ENCODE peak calls at places on chromosomes 13 and 19, in five cellular contexts. P is CD8-positive, alpha-beta memory T cell; Z is pancreas; W is K562; J is aorta. G is an unnamed sample.

GRCh38 chr13:80783926-80784325 is 443.0 kb upstream of the SPRY2 start:
- DNase-seq in J (no peak), Z (no peak), P (no peak), W (no peak), G (no peak)

GRCh38 chr13:37144661-37145060 is 39.2 kb upstream of the CSNK1A1L start:
- DNase-seq in Z (no peak), J (no peak), W (no peak), P (no peak), G (no peak)

GRCh38 chr19:51097166-51097736 is 11.0 kb downstream of the CTU1 start:
- DNase-seq in W (peak; percentile 74), P (peak; percentile 42), Z (peak; percentile 86), J (peak; percentile 91), G (peak; percentile 63)

GRCh38 chr19:12880551-12881171 is 588 bp downstream of the DNASE2 start:
- DNase-seq in Z (peak; percentile 64), J (peak; percentile 82), P (no peak), W (no peak), G (no peak)

GRCh38 chr19:45713141-45713540 is 17.6 kb downstream of the FBXO46 start:
- DNase-seq in J (no peak), P (no peak), Z (no peak), W (no peak), G (no peak)

GRCh38 chr13:29522044-29522685 is 73.3 kb downstream of the SLC7A1 start:
- DNase-seq in W (no peak), P (no peak), J (no peak), Z (no peak), G (no peak)

GRCh38 chr13:95115525-95115924 is 185.7 kb downstream of the ABCC4 start:
- DNase-seq in J (no peak), Z (no peak), P (no peak), W (no peak), G (no peak)

GRCh38 chr19:56966225-56966696 is 125.7 kb upstream of the PEG3 start:
- DNase-seq in P (no peak), W (no peak), Z (no peak), J (no peak), G (no peak)

GRCh38 chr19:54638683-54639082 is 8.4 kb downstream of the LILRB1 start:
- DNase-seq in J (no peak), Z (no peak), P (no peak), W (no peak), G (no peak)

GRCh38 chr13:49585220-49586157 is at the start of gene RCBTB1:
- DNase-seq in P (peak; percentile 71), W (peak; percentile 87), Z (peak; percentile 79), J (peak; percentile 88), G (peak; percentile 91)

GRCh38 chr19:46080561-46080960 is 39.8 kb upstream of the IGFL4 start:
- DNase-seq in P (no peak), W (no peak), Z (no peak), J (no peak), G (no peak)

GRCh38 chr13:44294868-44295267 is 78.8 kb upstream of the SERP2 start:
- DNase-seq in Z (no peak), P (no peak), J (no peak), W (no peak), G (no peak)

GRCh38 chr19:42023121-42023942 is 29.3 kb upstream of the ATP1A3 start:
- DNase-seq in J (no peak), W (peak; percentile 64), P (no peak), Z (no peak), G (no peak)

GRCh38 chr13:39451860-39452301 is 151.1 kb downstream of the LHFPL6 start:
- DNase-seq in J (no peak), Z (peak; percentile 29), W (no peak), P (no peak), G (no peak)

GRCh38 chr19:17830567-17831418 is 9.5 kb upstream of the INSL3 start:
- DNase-seq in W (peak; percentile 100), J (peak; percentile 92), Z (peak; percentile 91), P (peak; percentile 20), G (peak; percentile 81)

GRCh38 chr19:18657590-18658365 is 20.9 kb downstream of the KLHL26 start:
- DNase-seq in J (peak; percentile 93), Z (no peak), P (no peak), W (peak; percentile 65), G (no peak)

GRCh38 chr13:42363941-42364612 is 92.1 kb downstream of the AKAP11 start:
- DNase-seq in P (no peak), W (no peak), J (no peak), Z (no peak), G (no peak)

GRCh38 chr13:77701305-77701704 is 3.8 kb downstream of the SLAIN1 start:
- DNase-seq in W (no peak), J (no peak), Z (no peak), P (no peak), G (no peak)

GRCh38 chr13:47109028-47109427 is 212.2 kb upstream of the HTR2A start:
- DNase-seq in P (no peak), Z (no peak), J (no peak), W (no peak), G (no peak)

GRCh38 chr19:46461537-46461936 is 9.8 kb downstream of the PNMA8A start:
- DNase-seq in Z (no peak), W (no peak), P (no peak), J (no peak), G (no peak)

GRCh38 chr13:107531816-107532215 is 683.5 kb downstream of the LIG4 start:
- DNase-seq in J (no peak), P (no peak), W (no peak), Z (no peak), G (no peak)

GRCh38 chr13:50167224-50167947 is 152.1 kb downstream of the KCNRG start:
- DNase-seq in Z (no peak), P (no peak), J (no peak), W (peak; percentile 9), G (no peak)

GRCh38 chr19:18966304-18966703 is 25.3 kb upstream of the HOMER3 start:
- DNase-seq in J (no peak), P (no peak), Z (no peak), W (no peak), G (no peak)

GRCh38 chr13:80276371-80277289 is 64.3 kb downstream of the SPRY2 start:
- DNase-seq in J (no peak), Z (no peak), P (no peak), W (no peak), G (no peak)

GRCh38 chr13:114007566-114007965 is 33.7 kb upstream of the C13orf46 start:
- DNase-seq in J (peak; percentile 72), P (no peak), W (no peak), Z (no peak), G (no peak)

GRCh38 chr13:44365008-44365407 is 8.6 kb upstream of the SERP2 start:
- DNase-seq in P (no peak), Z (no peak), W (no peak), J (no peak), G (no peak)

GRCh38 chr19:36973844-36974195 is 57.7 kb downstream of the ZNF568 start:
- DNase-seq in P (no peak), W (no peak), J (no peak), Z (no peak), G (no peak)

DNA sequence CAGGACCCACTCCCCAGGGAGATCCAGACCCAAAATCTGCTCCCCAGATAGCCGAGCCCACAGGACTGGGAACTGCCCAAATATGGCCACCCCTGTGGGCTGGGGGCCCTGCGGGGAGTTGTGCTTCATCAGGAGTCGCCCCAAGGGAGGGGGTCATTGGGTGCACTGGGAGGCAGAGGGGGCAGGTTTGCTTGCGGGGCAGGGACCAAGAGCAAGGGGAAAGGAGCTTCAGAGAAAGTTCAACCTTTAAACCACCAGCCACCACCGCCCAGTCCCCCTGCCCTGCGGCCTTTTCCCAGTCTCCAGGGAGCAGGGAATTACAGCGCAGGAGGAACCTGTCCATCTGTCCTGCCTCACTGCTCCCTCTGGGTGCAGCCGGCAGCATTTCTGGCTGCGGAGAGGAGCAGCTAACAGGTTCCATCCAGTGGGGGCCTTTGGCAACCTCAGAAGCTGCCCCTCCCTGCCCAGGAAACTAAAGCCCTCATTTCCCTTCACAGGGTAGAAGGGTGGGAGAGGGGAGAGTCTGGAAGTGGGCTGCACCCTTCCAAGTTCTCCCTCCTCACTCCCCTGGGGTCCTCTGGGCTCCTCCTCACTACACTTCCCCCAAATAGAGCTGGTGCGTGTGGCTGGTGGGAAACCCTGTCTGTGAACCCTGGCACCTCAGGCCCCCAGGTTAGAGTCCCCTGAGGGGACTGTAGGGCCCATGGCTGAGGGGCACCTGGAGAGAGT is 13.8 kb upstream of the ASF1B start:
- DNase-seq in W (no peak), P (no peak), J (no peak), Z (no peak), G (no peak)
- H3K4me3 ChIP-seq in W (no peak overlapping the region), P (peak overlapping the region; percentile 59), J (no peak overlapping the region), Z (no peak overlapping the region), G (no peak overlapping the region)

DNA sequence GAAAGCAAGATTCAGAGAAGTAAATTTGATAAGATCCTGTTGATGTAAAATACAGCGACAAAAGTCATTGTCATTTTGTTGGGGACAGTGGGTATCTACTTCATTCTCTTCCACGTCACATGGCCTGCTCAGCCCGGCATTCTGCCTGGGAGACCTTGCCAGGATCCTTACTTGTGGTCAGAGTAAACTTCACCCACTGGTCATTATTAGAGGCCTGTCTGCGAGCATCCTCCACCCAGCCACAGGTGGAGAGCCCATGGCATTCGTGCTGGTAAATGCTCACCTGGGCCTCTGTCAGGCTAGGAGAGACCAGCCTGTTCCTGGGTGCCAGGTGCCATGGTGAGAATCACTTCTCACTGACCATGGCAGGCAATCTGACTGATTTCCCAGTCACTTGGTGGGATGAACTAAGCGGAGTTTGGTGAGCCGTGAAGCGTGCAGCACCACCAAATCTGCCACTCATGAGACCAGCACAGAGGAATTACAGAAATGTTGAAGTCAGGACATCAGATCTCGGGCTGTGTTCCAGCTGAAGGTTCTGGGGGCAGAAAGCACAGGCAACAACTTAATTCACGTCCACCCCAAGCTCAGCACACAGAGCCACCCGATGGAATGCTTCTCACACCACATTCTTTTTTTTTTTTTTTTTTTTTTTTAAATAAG is 107.0 kb downstream of the SIPA1L3 start:
- DNase-seq in J (no peak), Z (no peak), W (no peak), P (no peak), G (no peak)
- H3K27ac ChIP-seq in J (no peak overlapping the region), Z (no peak overlapping the region), W (no peak overlapping the region), P (no peak overlapping the region), G (no peak overlapping the region)

DNA sequence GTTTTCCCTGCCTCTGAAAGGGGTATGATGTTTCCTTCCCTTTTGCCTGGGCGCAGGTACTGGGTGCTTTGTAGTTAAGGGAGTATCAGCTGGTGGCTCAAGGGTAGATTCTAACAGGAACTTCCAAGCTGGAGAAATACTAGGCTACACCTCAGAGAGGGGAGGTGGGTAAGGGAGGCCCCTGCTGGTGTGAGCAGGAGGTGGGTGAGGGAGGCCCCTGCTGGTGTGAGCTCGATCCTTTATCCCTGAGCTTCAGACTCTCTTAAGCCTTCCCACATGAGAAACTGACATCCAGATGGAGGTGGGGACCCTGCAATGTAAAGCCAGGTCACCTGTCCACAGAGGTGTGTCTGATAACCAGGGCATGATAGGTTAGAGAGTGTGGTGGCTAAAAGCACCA is 32.1 kb downstream of the CYP2B6 start:
- DNase-seq in W (peak; percentile 19), P (no peak), J (no peak), Z (no peak), G (no peak)
- H3K4me3 ChIP-seq in W (no peak overlapping the region), P (no peak overlapping the region), J (no peak overlapping the region), Z (no peak overlapping the region), G (no peak overlapping the region)

DNA sequence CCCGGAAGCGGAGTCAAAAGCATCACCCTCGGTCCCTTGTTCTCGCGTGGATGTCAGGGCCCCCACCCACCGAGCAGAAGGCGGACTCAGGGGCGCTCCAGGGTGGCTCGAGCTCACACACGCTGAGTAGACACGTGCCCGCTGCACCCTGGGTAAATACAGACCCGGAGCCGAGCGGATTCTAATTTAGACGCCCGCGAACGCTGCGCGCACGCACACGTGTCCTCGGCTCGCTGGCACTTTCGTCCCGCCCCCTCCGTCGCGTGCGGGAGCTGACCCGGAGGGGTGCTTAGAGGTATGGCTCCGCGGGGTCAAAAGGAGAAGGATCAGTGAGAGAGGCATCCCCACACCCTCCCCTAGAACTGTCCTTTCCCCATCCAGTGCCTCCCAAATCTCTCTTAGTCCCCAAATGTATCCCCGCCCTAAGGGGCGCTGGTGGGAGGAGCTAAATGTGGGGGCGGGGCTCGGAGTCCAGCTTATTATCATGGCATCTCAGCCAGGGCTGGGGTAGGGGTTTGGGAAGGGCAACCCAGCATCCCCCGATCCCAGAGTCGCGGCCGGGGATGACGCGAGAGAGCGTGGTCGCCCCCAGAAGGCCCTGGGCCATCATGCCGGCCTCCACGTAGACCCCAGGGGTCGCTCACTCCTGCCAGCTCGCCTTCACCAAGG is 451 bp upstream of the ICAM5 start:
- DNase-seq in J (no peak), P (peak; percentile 67), Z (no peak), W (peak; percentile 67), G (peak; percentile 69)
- H3K27ac ChIP-seq in J (no peak overlapping the region), P (peak overlapping the region; percentile 69), Z (no peak overlapping the region), W (peak overlapping the region; percentile 96), G (peak overlapping the region; percentile 2)

G was measured in left lung.